ENCODE peak calls at places on chromosome 11, in eight cellular contexts. W is CD8-positive, alpha-beta memory T cell; X is stimulated activated CD8-positive, alpha-beta memory T cell treated with anti-CD3 and anti-CD28 coated beads, Interleukin-12 subunit alpha, Interleukin-12 subunit beta, amount 100 ng/mL, for 4 hours; N is RWPE1; L is frontal cortex; T is HTR-8/SVneo; P is stimulated activated naive CD8-positive, alpha-beta T cell treated with anti-CD3 and anti-CD28 coated beads, Interleukin-15, amount 100 ng/mL, for 72 hours; M is NCI-H2081. Z is an unnamed sample.
A peak's percentile ranks its signal among the peaks of the same experiment; 100 is the strongest.

GRCh38 chr11:117026593-117027330 is 71.5 kb downstream of the SIK3 start:
- DNase-seq in M (no peak), P (no peak), W (no peak), T (peak; percentile 33), L (no peak), X (no peak), N (peak; percentile 48), Z (peak; percentile 70)

GRCh38 chr11:100316990-100317389 is 370.1 kb upstream of the ARHGAP42 start:
- DNase-seq in W (no peak), X (no peak), M (no peak), P (no peak), N (no peak), L (no peak), T (no peak), Z (no peak)

GRCh38 chr11:95697614-95698408 is 91.8 kb downstream of the FAM76B start:
- DNase-seq in L (no peak), W (no peak), M (no peak), N (no peak), T (no peak), P (no peak), X (no peak), Z (no peak)

GRCh38 chr11:40797981-40798380 is 661.5 kb downstream of the LRRC4C start:
- DNase-seq in W (no peak), M (no peak), N (peak; percentile 22), X (no peak), P (no peak), T (peak; percentile 6), L (no peak), Z (peak; percentile 90)

GRCh38 chr11:100730266-100730665 is 43.2 kb downstream of the ARHGAP42 start:
- DNase-seq in P (no peak), N (no peak), T (no peak), X (no peak), L (no peak), W (no peak), M (no peak), Z (no peak)

GRCh38 chr11:100525635-100526034 is 161.5 kb upstream of the ARHGAP42 start:
- DNase-seq in N (no peak), W (no peak), M (no peak), T (no peak), X (no peak), L (no peak), P (no peak), Z (no peak)

GRCh38 chr11:46336781-46337180 is 10.5 kb upstream of the DGKZ start:
- DNase-seq in T (no peak), X (no peak), P (no peak), N (no peak), L (no peak), W (no peak), M (no peak), Z (no peak)

GRCh38 chr11:30635401-30635989 is 49.3 kb upstream of the MPPED2 start:
- DNase-seq in W (no peak), M (peak; percentile 9), L (peak; percentile 30), P (no peak), X (no peak), T (no peak), N (no peak), Z (peak; percentile 83)

GRCh38 chr11:66857927-66858185 is 992 bp downstream of the LRFN4 start:
- DNase-seq in X (no peak), M (no peak), T (no peak), P (no peak), W (no peak), N (no peak), L (no peak), Z (no peak)

GRCh38 chr11:1302461-1303073 is 6.9 kb downstream of the TOLLIP start:
- DNase-seq in X (no peak), P (peak; percentile 6), W (no peak), M (no peak), N (no peak), T (no peak), L (no peak), Z (no peak)

GRCh38 chr11:15038963-15039362 is 34.4 kb upstream of the CALCB start:
- DNase-seq in M (no peak), N (peak; percentile 18), W (no peak), X (no peak), L (no peak), P (no peak), T (no peak), Z (no peak)

GRCh38 chr11:65591939-65592814 is 3.4 kb downstream of the KCNK7 start:
- DNase-seq in X (no peak), W (no peak), M (no peak), N (no peak), L (no peak), T (no peak), P (no peak), Z (peak; percentile 87)

GRCh38 chr11:94576306-94576705 is 9.1 kb downstream of the PIWIL4 start:
- DNase-seq in M (no peak), X (no peak), N (no peak), L (no peak), W (no peak), P (no peak), T (no peak), Z (no peak)